ENCODE peak calls at places on chromosomes 11 and 22, in six cellular contexts. U, C, M, J, E and Y are unnamed samples.

GRCh38 chr11:112785104-112785503 is 176.1 kb upstream of the NCAM1 start:
- DNase-seq in J (no peak), M (no peak), C (no peak), U (peak), E (peak), Y (no peak)

GRCh38 chr11:96127596-96127959 is 203.7 kb upstream of the MTMR2 start:
- DNase-seq in C (no peak), U (no peak), J (no peak), E (no peak), M (no peak), Y (no peak)

GRCh38 chr22:24176630-24177029 is 4.7 kb upstream of the SUSD2 start:
- DNase-seq in E (no peak), M (no peak), U (no peak), C (no peak), J (no peak), Y (no peak)

GRCh38 chr11:31870609-31871309 is 59.6 kb upstream of the PAX6 start:
- DNase-seq in J (no peak), U (peak), M (peak), E (peak), C (peak), Y (peak)

GRCh38 chr11:1967641-1968225 is 20.6 kb downstream of the MRPL23 start:
- DNase-seq in C (no peak), M (no peak), U (peak), J (no peak), E (no peak), Y (no peak)

GRCh38 chr11:49424136-49424535 is 215.7 kb upstream of the FOLH1 start:
- DNase-seq in J (no peak), U (no peak), M (no peak), C (no peak), E (no peak), Y (no peak)

GRCh38 chr11:104895619-104896018 is 2.6 kb downstream of the CASP12 start:
- DNase-seq in M (no peak), J (no peak), U (no peak), E (no peak), C (no peak), Y (no peak)

GRCh38 chr22:35854334-35854733 is 136.7 kb downstream of the APOL5 start:
- DNase-seq in M (no peak), J (no peak), E (no peak), U (no peak), C (no peak), Y (no peak)

GRCh38 chr11:67266424-67267187 is at the start of gene GRK2:
- DNase-seq in C (no peak), M (peak), E (peak), U (no peak), J (no peak), Y (no peak)

GRCh38 chr22:21989049-21989448 is 6.5 kb upstream of the TOP3B start:
- DNase-seq in J (no peak), E (no peak), M (no peak), U (no peak), C (no peak), Y (no peak)

GRCh38 chr22:31036671-31037550 is 44.2 kb upstream of the SMTN start:
- DNase-seq in M (peak), C (no peak), E (peak), J (no peak), U (no peak), Y (no peak)

GRCh38 chr22:30038219-30038618 is 42.0 kb upstream of the HORMAD2 start:
- DNase-seq in M (peak), U (no peak), E (peak), C (no peak), J (no peak), Y (no peak)

GRCh38 chr11:47620836-47621378 is 21.5 kb downstream of the MTCH2 start:
- DNase-seq in E (no peak), M (no peak), U (no peak), C (no peak), J (no peak), Y (no peak)

GRCh38 chr11:69014084-69014935 is 1.3 kb upstream of the MRGPRF start:
- DNase-seq in E (no peak), J (no peak), M (peak), C (no peak), U (peak), Y (no peak)

GRCh38 chr22:22397292-22397870 is 111.2 kb downstream of the ZNF280B start:
- DNase-seq in C (no peak), M (no peak), J (no peak), E (peak), U (peak), Y (no peak)

GRCh38 chr11:114058871-114059277 is 637 bp upstream of the ZBTB16 start:
- DNase-seq in M (peak), E (peak), J (no peak), C (no peak), U (peak), Y (no peak)

GRCh38 chr11:36684840-36685800 is 87.1 kb upstream of the RAG2 start:
- DNase-seq in C (no peak), M (no peak), J (no peak), E (no peak), U (no peak), Y (no peak)

GRCh38 chr11:19954899-19955298 is 205.4 kb downstream of the DBX1 start:
- DNase-seq in U (no peak), C (no peak), J (no peak), M (no peak), E (peak), Y (no peak)
- H3K27ac ChIP-seq in U (no peak), C (no peak), J (no peak), M (no peak), E (peak), Y (no peak)

DNA sequence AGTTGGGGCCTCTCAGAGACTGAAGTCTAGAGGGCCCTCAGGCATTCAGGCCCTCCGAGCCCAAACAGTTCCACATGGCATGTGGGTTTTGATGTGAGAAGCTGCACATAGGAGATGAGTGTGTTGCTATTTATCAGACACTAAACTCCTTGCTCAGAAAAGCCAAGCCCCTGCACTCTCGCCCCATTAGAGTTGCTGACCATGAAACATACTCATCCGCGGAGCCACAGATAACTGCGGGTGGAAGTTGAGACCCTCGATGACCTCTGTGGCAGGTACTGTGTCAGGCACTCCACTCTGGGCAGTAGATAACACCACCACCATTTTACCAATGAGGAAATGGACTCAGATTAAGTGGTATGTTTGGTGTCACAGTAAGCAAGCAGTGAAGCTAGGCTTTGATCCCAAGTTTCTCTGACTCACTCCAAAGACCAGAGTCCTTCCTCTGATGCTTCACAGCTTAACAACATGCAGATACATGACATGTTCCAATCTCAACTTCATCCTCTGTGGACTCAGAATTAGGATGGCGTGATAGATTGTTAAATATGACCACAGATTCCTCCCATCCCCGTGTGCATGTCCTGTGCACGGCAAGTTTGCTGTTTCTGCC is 202.1 kb downstream of the ADAMTS15 start:
- DNase-seq in M (no peak), J (no peak), E (no peak), C (no peak), U (no peak), Y (no peak)
- H3K27ac ChIP-seq in M (peak), J (no peak), E (no peak), C (peak), U (no peak), Y (no peak)

DNA sequence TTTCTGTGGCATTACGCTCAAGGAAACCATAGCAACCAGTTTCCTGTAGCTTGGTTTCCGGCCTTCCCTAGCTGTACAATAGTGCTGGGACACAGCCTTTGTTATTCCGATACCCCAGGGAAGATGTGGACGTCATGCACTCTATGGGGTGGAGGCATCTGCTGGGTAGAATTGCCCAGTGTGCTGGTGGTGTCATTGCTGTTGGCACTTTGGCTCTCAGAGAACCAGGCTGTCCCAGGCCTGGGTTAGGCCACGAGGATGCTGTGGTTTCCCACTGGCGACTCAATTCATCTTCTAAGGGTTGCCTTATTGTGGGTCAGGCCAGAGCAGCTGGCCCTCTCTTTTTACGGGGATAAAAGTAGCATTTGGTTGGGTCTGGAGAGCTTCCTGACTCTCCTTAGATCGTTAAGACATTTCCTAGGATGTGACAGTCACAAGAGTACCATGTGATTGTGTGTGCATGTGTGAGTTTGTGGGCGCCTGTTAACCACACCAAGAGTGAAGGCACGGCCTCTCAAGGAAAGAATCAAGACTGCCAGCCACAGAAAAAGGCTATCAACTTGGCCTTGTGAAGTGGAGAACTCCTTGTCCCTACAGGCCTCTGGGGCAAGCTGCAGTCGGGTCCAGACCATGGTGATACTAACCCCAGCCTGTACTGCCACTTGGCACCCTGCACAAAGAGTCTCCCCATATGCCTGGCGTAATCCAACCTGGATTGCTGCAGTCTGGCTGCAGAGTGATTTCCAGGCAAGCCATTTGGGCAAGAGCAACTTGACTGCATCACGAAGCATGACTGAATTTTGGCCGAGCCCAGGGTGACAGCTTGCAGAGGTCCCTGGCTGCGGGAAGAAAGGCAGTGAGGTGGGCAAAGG is 35.9 kb upstream of the NAV2 start:
- DNase-seq in E (peak), C (no peak), U (no peak), M (no peak), J (no peak), Y (no peak)
- H3K27ac ChIP-seq in E (no peak), C (no peak), U (no peak), M (peak), J (peak), Y (peak)

DNA sequence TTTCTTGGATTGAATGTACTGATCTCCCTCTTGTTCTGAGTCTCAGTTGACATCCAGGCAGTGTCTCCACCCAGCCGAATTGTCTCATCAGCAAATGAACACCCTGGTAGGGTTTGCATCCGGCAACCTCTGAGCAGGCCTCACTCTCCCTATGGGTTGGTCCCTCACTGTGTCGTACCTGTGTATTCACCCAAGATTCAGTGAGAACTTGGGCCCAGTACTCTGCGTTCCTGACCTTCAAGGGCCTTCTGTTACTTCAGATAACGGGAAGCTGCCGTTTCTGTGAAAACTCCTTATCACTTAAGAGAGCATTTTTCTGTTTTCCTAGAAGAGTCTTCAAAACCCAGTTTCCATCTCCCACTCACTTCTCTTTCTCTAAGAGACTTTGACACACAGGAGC is 915.6 kb downstream of the TBC1D22A start:
- DNase-seq in J (no peak), U (no peak), C (no peak), E (no peak), M (no peak), Y (no peak)
- H3K27ac ChIP-seq in J (no peak), U (no peak), C (no peak), E (no peak), M (no peak), Y (no peak)

GRCh38 chr11:93603225-93603624 is 58.3 kb upstream of the CEP295 start:
- DNase-seq in J (no peak), E (no peak), U (no peak), C (no peak), M (no peak), Y (no peak)
- H3K27ac ChIP-seq in J (no peak), E (no peak), U (no peak), C (no peak), M (no peak), Y (no peak)

GRCh38 chr11:23311986-23312940 is 452.0 kb upstream of the CCDC179 start:
- DNase-seq in J (no peak), M (no peak), E (peak), U (no peak), C (no peak), Y (no peak)
- H3K27ac ChIP-seq in J (no peak), M (no peak), E (no peak), U (no peak), C (no peak), Y (no peak)

GRCh38 chr11:126210871-126211235 is 597 bp downstream of the RPUSD4 start:
- DNase-seq in M (no peak), C (no peak), J (no peak), U (no peak), E (peak), Y (no peak)
- H3K27ac ChIP-seq in M (no peak), C (peak), J (no peak), U (no peak), E (peak), Y (peak)

GRCh38 chr11:130192845-130193267 is 33.3 kb downstream of the ST14 start:
- DNase-seq in C (no peak), E (no peak), M (peak), U (peak), J (no peak), Y (no peak)
- H3K27ac ChIP-seq in C (no peak), E (no peak), M (peak), U (no peak), J (no peak), Y (no peak)